ENCODE peak calls at places on chromosomes 7 and 10, in eight cellular contexts. F, L, J, Z, Y, Q, K and C are unnamed samples.

GRCh38 chr7:43296306-43296705 is 183.9 kb downstream of the HECW1 start:
- DNase-seq in F (peak), L (no peak), J (no peak), Y (no peak), Z (no peak), K (peak), Q (no peak), C (no peak)

GRCh38 chr7:88344956-88345832 is 38.5 kb upstream of the STEAP4 start:
- DNase-seq in Y (peak), J (peak), Z (peak), F (peak), L (no peak), K (peak), Q (peak), C (no peak)

GRCh38 chr10:59949608-59950007 is 43.3 kb upstream of the CCDC6 start:
- DNase-seq in J (no peak), Q (no peak), Y (no peak), F (no peak), L (no peak), Z (no peak), K (no peak), C (no peak)

GRCh38 chr7:119026391-119026790 is 801.9 kb downstream of the ANKRD7 start:
- DNase-seq in K (no peak), Q (no peak), Z (no peak), Y (no peak), J (no peak), F (no peak), L (no peak), C (no peak)

GRCh38 chr10:132363921-132364593 is 32.1 kb downstream of the LRRC27 start:
- DNase-seq in Z (no peak), Y (no peak), K (no peak), L (no peak), F (peak), Q (peak), J (peak), C (peak)

GRCh38 chr10:46255696-46256355 is 31.0 kb upstream of the ANTXRL start:
- DNase-seq in F (no peak), Z (peak), Y (peak), K (peak), L (no peak), J (peak), Q (peak), C (no peak)

GRCh38 chr7:55965805-55966421 is 1.5 kb downstream of the NIPSNAP2 start:
- DNase-seq in Y (peak), F (no peak), L (peak), Q (no peak), Z (no peak), J (no peak), K (peak), C (peak)

GRCh38 chr10:112724404-112724991 is 225.5 kb upstream of the TCF7L2 start:
- DNase-seq in Q (no peak), Z (no peak), F (no peak), K (no peak), Y (no peak), J (no peak), L (no peak), C (no peak)

GRCh38 chr7:66452165-66452564 is 176.5 kb upstream of the KCTD7 start:
- DNase-seq in K (no peak), Y (no peak), J (no peak), Q (no peak), F (no peak), Z (no peak), L (no peak), C (no peak)

GRCh38 chr7:44768663-44769361 is 20.2 kb downstream of the ZMIZ2 start:
- DNase-seq in J (no peak), Q (no peak), K (no peak), Z (no peak), L (no peak), F (no peak), Y (no peak), C (no peak)

GRCh38 chr10:79316671-79317431 is 30.4 kb upstream of the PPIF start:
- DNase-seq in Q (no peak), L (no peak), Z (no peak), J (peak), F (no peak), Y (no peak), K (no peak), C (no peak)

GRCh38 chr7:28804990-28805389 is 153.1 kb downstream of the TRIL start:
- DNase-seq in Y (no peak), F (peak), Z (no peak), J (no peak), K (no peak), Q (peak), L (peak), C (peak)

GRCh38 chr10:87753995-87754866 is 63.8 kb downstream of the ATAD1 start:
- DNase-seq in Y (no peak), Z (no peak), K (no peak), J (no peak), L (no peak), Q (no peak), F (no peak), C (no peak)

GRCh38 chr10:74099836-74100235 is 50.8 kb downstream of the AP3M1 start:
- DNase-seq in Q (no peak), F (no peak), Y (no peak), J (no peak), K (no peak), L (no peak), Z (no peak), C (no peak)

GRCh38 chr7:88276605-88277153 is 30.0 kb downstream of the STEAP4 start:
- DNase-seq in Y (no peak), L (no peak), F (no peak), K (no peak), J (no peak), Q (no peak), Z (no peak), C (no peak)

GRCh38 chr7:156892086-156892800 is 740 bp downstream of the LMBR1 start:
- DNase-seq in L (no peak), Y (peak), J (peak), K (peak), Z (peak), F (no peak), Q (peak), C (no peak)

GRCh38 chr10:16814081-16814480 is 3.1 kb downstream of the RSU1 start:
- DNase-seq in Y (no peak), F (no peak), J (no peak), L (no peak), Q (no peak), Z (no peak), K (no peak), C (no peak)

GRCh38 chr7:38858281-38858884 is 50.6 kb downstream of the VPS41 start:
- DNase-seq in K (no peak), J (no peak), Y (no peak), F (peak), Q (peak), L (peak), Z (no peak), C (no peak)

GRCh38 chr10:61994404-61995031 is 93.0 kb downstream of the ARID5B start:
- DNase-seq in Q (no peak), Z (peak), Y (no peak), F (no peak), J (no peak), K (no peak), L (no peak), C (no peak)

GRCh38 chr7:49483142-49483541 is 290.3 kb upstream of the VWC2 start:
- DNase-seq in Z (peak), Y (no peak), J (no peak), Q (no peak), F (no peak), K (no peak), L (no peak), C (no peak)

GRCh38 chr10:126749030-126749655 is 78.7 kb upstream of the C10orf90 start:
- DNase-seq in Z (peak), L (peak), K (peak), Y (peak), Q (peak), J (peak), F (peak), C (peak)

GRCh38 chr7:102018876-102019275 is 201.4 kb downstream of the CUX1 start:
- DNase-seq in Q (no peak), Z (no peak), K (no peak), F (no peak), L (no peak), J (no peak), Y (no peak), C (no peak)

GRCh38 chr10:28533571-28534304 is 820 bp downstream of the WAC start:
- DNase-seq in F (no peak), J (peak), Q (peak), K (peak), Z (peak), L (no peak), Y (peak), C (no peak)

GRCh38 chr10:63267414-63268138 is 134.4 kb downstream of the NRBF2 start:
- DNase-seq in J (no peak), K (no peak), Y (no peak), L (peak), Z (peak), Q (peak), F (peak), C (peak)

GRCh38 chr7:39623312-39624201 is at the start of gene RALA:
- DNase-seq in Z (peak), Q (peak), K (peak), J (peak), Y (peak), L (peak), F (peak), C (peak)

GRCh38 chr7:3924277-3924676 is 623.2 kb downstream of the SDK1 start:
- DNase-seq in Z (no peak), K (no peak), J (no peak), L (no peak), Q (no peak), Y (no peak), F (no peak), C (no peak)

GRCh38 chr7:2892571-2892970 is 48.5 kb upstream of the GNA12 start:
- DNase-seq in Q (no peak), J (no peak), F (no peak), Y (no peak), K (no peak), L (no peak), Z (no peak), C (no peak)

GRCh38 chr10:99531696-99532050 is 1.1 kb upstream of the NKX2-3 start:
- DNase-seq in K (no peak), J (no peak), Z (no peak), L (no peak), Q (no peak), Y (no peak), F (no peak), C (no peak)

GRCh38 chr7:84188811-84189405 is 5.7 kb downstream of the SEMA3A start:
- DNase-seq in Y (no peak), F (no peak), L (no peak), Q (peak), J (no peak), K (no peak), Z (no peak), C (no peak)

GRCh38 chr10:86730227-86730626 is 26.2 kb upstream of the BMPR1A start:
- DNase-seq in J (no peak), Z (peak), L (no peak), Q (peak), F (no peak), Y (peak), K (no peak), C (no peak)

GRCh38 chr10:74825371-74826141 is 844 bp upstream of the KAT6B start:
- DNase-seq in Q (no peak), Z (peak), F (no peak), Y (no peak), J (no peak), K (no peak), L (no peak), C (no peak)

GRCh38 chr7:137851361-137851945 is 4.7 kb upstream of the DGKI start:
- DNase-seq in F (no peak), K (no peak), Y (no peak), Z (no peak), Q (no peak), J (no peak), L (no peak), C (no peak)

GRCh38 chr10:127866276-127867013 is 26.3 kb downstream of the CLRN3 start:
- DNase-seq in L (no peak), Z (no peak), J (no peak), Y (peak), F (no peak), K (no peak), Q (no peak), C (no peak)

GRCh38 chr10:78769526-78769925 is 299.2 kb upstream of the ZMIZ1 start:
- DNase-seq in K (no peak), F (no peak), Q (no peak), J (peak), Z (no peak), L (no peak), Y (no peak), C (no peak)

DNA sequence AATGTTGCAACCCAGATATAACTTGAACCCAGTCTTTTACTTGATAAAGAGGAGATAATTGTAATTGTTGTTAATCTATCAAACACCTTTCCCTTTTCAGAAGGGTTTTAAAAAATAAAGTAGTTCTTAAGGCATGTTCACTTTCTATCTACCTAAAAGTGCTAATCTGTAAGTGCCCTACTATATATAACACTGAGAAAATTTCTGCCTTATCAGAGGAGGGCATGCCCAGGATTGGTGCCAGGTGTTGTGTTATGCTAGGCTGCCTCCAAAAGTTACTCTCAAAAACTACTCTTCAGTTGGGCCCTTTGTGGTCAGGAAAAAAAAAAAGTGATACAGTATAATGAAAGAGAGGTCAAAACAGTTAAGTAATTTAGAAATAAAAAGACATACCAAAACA is 36.3 kb downstream of the SMNDC1 start:
- DNase-seq in K (no peak), Y (peak), L (no peak), Z (no peak), J (no peak), Q (no peak), F (no peak), C (no peak)
- TF ChIP-seq CTCF in K (no peak), Y (no peak), L (no peak), Z (no peak), J (no peak), Q (no peak), F (no peak), C (no peak)

DNA sequence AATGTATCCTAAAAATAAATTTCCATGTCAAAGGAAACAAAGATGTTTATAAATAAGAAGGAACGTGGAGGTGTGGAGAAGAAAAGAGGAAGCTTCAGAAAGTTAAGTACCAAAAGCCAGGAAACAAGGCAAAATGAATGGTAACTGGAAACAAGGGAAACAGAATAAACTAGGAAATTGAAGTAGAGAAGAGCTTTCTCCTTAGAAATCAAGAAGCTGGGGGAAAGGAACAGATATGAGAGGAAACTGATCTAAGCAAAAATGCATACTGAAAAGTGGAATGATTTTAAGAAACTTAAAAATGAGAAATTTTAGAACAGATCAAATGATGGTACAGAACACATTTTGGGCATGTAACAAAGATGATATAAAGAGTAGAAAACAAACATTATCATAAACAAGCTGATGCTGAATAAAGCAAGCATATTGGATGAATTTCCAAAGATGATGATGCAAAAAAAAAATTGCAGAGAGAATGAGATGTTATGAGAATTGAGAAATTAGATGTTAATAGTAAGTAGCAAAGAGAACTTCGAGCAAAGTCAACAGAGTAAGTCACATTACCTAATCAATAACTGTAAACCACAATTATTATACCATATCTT is 1.9 kb downstream of the BRAF start:
- DNase-seq in J (no peak), Z (no peak), Q (no peak), F (no peak), K (no peak), Y (no peak), L (no peak), C (no peak)
- H3K4me3 ChIP-seq in J (peak), Z (peak), Q (no peak), F (peak), K (peak), Y (no peak), L (peak), C (no peak)

GRCh38 chr7:91051966-91052365 is 212.3 kb upstream of the FZD1 start:
- DNase-seq in J (no peak), K (no peak), Z (no peak), F (no peak), L (no peak), Q (no peak), Y (no peak), C (no peak)

GRCh38 chr7:91050677-91051076 is 213.6 kb upstream of the FZD1 start:
- DNase-seq in Q (no peak), J (no peak), Y (no peak), Z (no peak), F (no peak), L (no peak), K (no peak), C (no peak)

GRCh38 chr7:91054374-91054773 is 209.9 kb upstream of the FZD1 start:
- DNase-seq in F (no peak), L (no peak), K (no peak), J (no peak), Q (no peak), Y (no peak), Z (no peak), C (no peak)

DNA sequence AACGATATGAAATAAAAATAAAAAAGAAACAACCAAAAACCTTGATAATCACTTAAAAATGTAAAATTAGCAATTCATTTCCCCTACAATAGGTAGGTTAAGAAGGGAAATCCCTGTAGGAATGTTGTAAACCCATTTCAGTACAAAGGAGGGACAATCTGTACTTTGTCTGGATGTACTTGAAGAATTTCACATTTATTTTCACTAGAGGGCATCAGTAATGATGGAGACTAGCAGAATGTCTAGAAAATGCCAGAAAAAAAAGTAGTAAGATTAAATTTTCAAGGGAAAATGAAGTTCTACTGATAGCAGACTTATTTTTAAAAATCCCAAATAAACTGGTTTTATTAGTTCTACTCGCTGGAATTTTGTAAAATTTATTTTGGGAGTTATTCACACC is 209.0 kb upstream of the FZD1 start:
- DNase-seq in Z (no peak), K (no peak), L (no peak), Q (no peak), Y (no peak), F (no peak), J (no peak), C (no peak)
- TF ChIP-seq CTCF in Z (no peak), K (no peak), L (no peak), Q (no peak), Y (no peak), F (no peak), J (peak), C (no peak)

GRCh38 chr7:54331311-54331710 is 210.9 kb upstream of the VSTM2A start:
- DNase-seq in J (no peak), K (no peak), Z (no peak), F (no peak), L (no peak), Y (no peak), Q (no peak), C (no peak)
- H3K4me3 ChIP-seq in J (no peak), K (no peak), Z (no peak), F (no peak), L (no peak), Y (no peak), Q (no peak), C (no peak)

DNA sequence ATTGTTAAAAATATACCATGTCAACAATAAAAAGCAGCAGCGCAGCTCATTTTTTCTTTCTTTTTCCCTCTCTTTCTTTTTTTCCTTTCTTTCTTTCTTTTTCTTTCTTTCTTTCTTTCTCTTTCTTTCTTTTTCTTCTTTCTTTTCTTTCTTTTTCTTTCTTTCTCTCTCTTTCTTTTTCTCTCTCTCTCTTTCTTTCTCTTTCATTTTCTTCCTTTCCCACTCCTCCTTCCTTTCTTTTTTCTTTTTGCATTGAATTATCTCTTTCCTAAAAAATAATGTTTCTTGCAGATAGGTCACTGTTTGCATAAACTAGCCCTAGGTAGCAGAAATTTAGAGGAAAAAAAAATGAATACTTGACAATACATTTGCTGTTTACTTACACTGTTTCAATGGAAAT is 755.1 kb upstream of the COBL start:
- DNase-seq in Y (no peak), F (no peak), Q (no peak), J (no peak), K (no peak), L (no peak), Z (no peak), C (no peak)
- TF ChIP-seq CTCF in Y (no peak), F (no peak), Q (no peak), J (no peak), K (no peak), L (no peak), Z (no peak), C (no peak)

DNA sequence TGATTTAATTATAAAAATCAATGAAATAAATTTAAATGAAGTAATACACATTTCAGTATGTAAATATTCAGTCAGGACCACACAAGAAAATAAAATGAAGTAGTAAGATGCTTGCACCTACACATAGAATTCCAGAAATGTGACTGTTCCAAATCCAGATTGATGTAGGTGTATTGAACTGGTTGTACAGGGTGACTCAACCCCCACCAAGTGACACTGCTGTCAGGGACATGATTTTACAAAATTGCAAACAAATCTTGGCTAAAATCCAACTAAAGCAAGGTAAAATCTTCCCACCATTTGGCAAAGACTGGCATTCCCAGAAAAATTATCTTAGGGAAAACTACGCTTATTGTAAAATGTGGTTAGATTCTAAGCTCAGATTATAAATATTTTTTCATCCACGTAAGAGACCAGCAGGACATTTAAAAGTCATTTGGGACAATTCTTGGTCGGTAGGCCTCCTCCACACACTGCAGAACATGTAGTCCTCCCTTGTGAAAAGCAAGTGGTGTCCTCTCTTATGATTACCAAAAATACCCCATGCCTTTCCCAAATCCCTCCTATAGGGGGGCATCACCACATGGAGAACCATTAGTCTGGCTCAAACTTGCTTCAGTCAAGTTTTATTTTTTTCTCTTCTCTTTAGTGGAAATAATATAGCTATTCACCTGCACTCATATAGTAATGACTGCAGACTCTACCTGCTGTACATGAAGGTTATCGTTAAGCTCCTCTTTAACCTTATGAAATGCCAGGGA is 287.1 kb upstream of the SMIM30 start:
- DNase-seq in F (no peak), Z (no peak), K (no peak), J (no peak), Y (no peak), Q (no peak), L (no peak), C (no peak)
- H3K4me3 ChIP-seq in F (no peak), Z (no peak), K (no peak), J (no peak), Y (no peak), Q (no peak), L (no peak), C (no peak)